ENCODE peak calls at places on chromosomes 16 and 17, in five cellular contexts. K is HCT116, C is PC-3, R is neural progenitor cell, M is GM23248. J is an unnamed sample.

GRCh38 chr17:47621293-47622178 is 28.2 kb upstream of the KPNB1 start:
- DNase-seq in K (peak), R (peak), C (peak), M (peak), J (peak)

GRCh38 chr16:75580-76501 is 2.2 kb upstream of the MPG start:
- DNase-seq in K (no peak), M (peak), C (no peak), R (peak), J (peak)

GRCh38 chr17:30405161-30405560 is 26.4 kb downstream of the CPD start:
- DNase-seq in C (no peak), M (peak), K (peak), R (no peak), J (no peak)

GRCh38 chr16:14627088-14627487 is 3.0 kb downstream of the PARN start:
- DNase-seq in C (no peak), R (no peak), M (no peak), K (no peak), J (no peak)

GRCh38 chr16:22670551-22670970 is 143.4 kb upstream of the HS3ST2 start:
- DNase-seq in R (peak), C (peak), K (peak), M (no peak), J (no peak)

GRCh38 chr16:88599825-88600538 is 29.8 kb downstream of the ZC3H18 start:
- DNase-seq in K (no peak), R (no peak), M (no peak), C (no peak), J (no peak)

GRCh38 chr16:56108724-56109123 is 82.6 kb upstream of the GNAO1 start:
- DNase-seq in R (no peak), C (no peak), K (no peak), M (no peak), J (no peak)

GRCh38 chr17:7380855-7381683 is at the start of gene TNK1:
- DNase-seq in C (peak), M (peak), K (no peak), R (peak), J (peak)

GRCh38 chr17:76561799-76562268 is 22.0 kb downstream of the PRCD start:
- DNase-seq in R (no peak), M (peak), C (peak), K (no peak), J (no peak)

GRCh38 chr17:65901394-65901793 is 290.5 kb downstream of the CEP112 start:
- DNase-seq in K (no peak), C (no peak), M (no peak), R (no peak), J (no peak)

GRCh38 chr16:528111-529011 is 849 bp downstream of the CAPN15 start:
- DNase-seq in C (peak), R (peak), K (no peak), M (peak), J (peak)

GRCh38 chr16:85994492-85995433 is 95.8 kb downstream of the IRF8 start:
- DNase-seq in C (no peak), M (no peak), K (no peak), R (peak), J (no peak)

GRCh38 chr16:68005786-68006286 is 6.6 kb upstream of the DPEP2 start:
- DNase-seq in R (no peak), M (no peak), C (no peak), K (no peak), J (no peak)

GRCh38 chr17:55285340-55286301 is 20.9 kb downstream of the HLF start:
- DNase-seq in K (no peak), C (no peak), M (peak), R (no peak), J (peak)

GRCh38 chr17:81436294-81436849 is 41.1 kb downstream of the BAHCC1 start:
- DNase-seq in C (no peak), R (peak), M (peak), K (no peak), J (peak)

GRCh38 chr17:2837147-2837561 is 40.9 kb downstream of the RAP1GAP2 start:
- DNase-seq in R (no peak), M (no peak), K (no peak), C (no peak), J (no peak)

GRCh38 chr17:72387487-72387886 is 266.7 kb downstream of the SOX9 start:
- DNase-seq in R (no peak), K (peak), C (peak), M (peak), J (peak)

GRCh38 chr17:81336930-81337325 is 41.8 kb upstream of the SLC38A10 start:
- DNase-seq in R (no peak), M (no peak), K (no peak), C (no peak), J (peak)

GRCh38 chr17:9470171-9470570 is 105.4 kb downstream of the STX8 start:
- DNase-seq in M (peak), R (no peak), C (no peak), K (no peak), J (no peak)

GRCh38 chr16:681746-682427 is 1.7 kb downstream of the STUB1 start:
- DNase-seq in R (no peak), M (no peak), C (peak), K (no peak), J (no peak)

GRCh38 chr16:27445502-27446175 is 43.7 kb downstream of the IL21R start:
- DNase-seq in R (no peak), K (no peak), C (no peak), M (no peak), J (no peak)

GRCh38 chr16:63652091-63652490 is 1469.8 kb downstream of the CDH11 start:
- DNase-seq in R (peak), C (no peak), M (no peak), K (no peak), J (no peak)

GRCh38 chr17:36942631-36943125 is 5.4 kb downstream of the LHX1 start:
- DNase-seq in C (no peak), R (peak), K (no peak), M (no peak), J (peak)

GRCh38 chr16:70476272-70477020 is 22.1 kb downstream of the FCSK start:
- DNase-seq in M (peak), K (peak), R (no peak), C (peak), J (no peak)

GRCh38 chr17:48439473-48439872 is 9.5 kb upstream of the SKAP1 start:
- DNase-seq in M (no peak), R (no peak), C (no peak), K (no peak), J (no peak)

GRCh38 chr17:40500709-40501108 is 714 bp downstream of the TNS4 start:
- DNase-seq in M (no peak), C (no peak), K (no peak), R (no peak), J (no peak)

GRCh38 chr16:66551362-66551761 is 1.0 kb upstream of the CKLF start:
- DNase-seq in C (peak), K (peak), R (peak), M (peak), J (peak)

GRCh38 chr17:7367918-7368596 is 12.8 kb upstream of the TNK1 start:
- DNase-seq in M (no peak), R (no peak), C (no peak), K (no peak), J (no peak)

GRCh38 chr16:75854117-75854516 is 127.8 kb upstream of the CPHXL start:
- DNase-seq in M (no peak), K (no peak), C (no peak), R (no peak), J (peak)

GRCh38 chr16:15726715-15727114 is 76.7 kb downstream of the NDE1 start:
- DNase-seq in K (no peak), M (no peak), C (no peak), R (no peak), J (peak)

DNA sequence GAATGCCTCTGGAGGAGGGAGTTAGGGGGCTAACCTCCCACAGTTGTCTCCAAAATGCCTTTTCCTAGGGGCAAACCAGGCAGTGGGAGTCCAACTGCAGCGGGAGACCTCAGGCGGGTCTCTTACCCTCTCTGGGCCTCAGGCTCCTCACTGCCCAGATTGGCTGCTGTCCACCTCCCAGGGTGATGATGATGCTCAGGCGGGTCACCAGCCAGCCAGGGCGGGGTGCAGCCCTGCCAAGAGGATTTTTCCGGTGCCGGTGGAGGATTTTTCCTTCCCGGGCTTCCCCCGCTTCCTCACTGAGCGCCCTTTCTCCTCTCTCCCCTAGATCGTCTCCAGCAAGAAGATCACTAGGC is 22.7 kb downstream of the CPNE2 start:
- DNase-seq in R (no peak), C (no peak), M (peak), K (no peak), J (no peak)
- TF ChIP-seq EZH2phosphoT487 in R (no peak), C (no peak), M (no peak), K (no peak), J (no peak)

DNA sequence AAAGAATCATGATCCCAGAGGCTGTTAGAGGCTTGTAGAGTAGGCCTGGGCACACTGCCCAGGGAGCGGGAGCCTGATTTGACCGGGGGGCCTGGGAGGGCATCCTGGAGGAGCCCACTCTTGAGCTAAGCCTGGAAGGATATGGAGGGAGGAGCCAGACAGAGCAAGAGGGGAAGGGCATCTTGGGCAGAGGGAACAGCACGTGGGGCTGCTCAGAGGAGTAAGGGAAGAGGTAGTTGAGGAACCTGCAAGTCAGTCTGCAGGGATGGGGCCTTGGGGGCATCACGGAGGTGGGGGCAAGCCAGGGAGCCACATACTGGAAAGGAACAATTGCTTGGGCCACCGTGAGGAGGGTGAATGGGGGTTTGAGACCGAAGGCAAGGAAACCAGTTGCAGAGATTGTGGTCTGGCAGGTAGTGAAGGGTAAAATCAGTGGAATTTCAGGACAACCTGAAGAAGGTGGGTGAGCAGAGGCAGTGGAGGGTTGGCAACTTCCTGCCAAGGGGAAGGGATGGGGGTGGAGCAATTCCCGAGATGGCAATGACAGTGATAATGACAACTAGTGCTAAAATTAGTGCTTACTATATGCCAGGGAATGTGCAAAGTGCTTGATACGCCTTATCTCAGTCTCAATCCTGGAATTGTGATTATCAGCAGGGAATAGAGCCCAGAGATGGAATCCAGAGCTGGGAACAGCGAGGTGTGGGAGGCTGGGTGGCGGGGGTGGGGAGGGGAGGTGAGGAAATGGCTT is 9.7 kb upstream of the RAI1 start:
- DNase-seq in M (no peak), C (no peak), R (no peak), K (no peak), J (no peak)
- TF ChIP-seq EZH2phosphoT487 in M (no peak), C (no peak), R (no peak), K (no peak), J (no peak)

DNA sequence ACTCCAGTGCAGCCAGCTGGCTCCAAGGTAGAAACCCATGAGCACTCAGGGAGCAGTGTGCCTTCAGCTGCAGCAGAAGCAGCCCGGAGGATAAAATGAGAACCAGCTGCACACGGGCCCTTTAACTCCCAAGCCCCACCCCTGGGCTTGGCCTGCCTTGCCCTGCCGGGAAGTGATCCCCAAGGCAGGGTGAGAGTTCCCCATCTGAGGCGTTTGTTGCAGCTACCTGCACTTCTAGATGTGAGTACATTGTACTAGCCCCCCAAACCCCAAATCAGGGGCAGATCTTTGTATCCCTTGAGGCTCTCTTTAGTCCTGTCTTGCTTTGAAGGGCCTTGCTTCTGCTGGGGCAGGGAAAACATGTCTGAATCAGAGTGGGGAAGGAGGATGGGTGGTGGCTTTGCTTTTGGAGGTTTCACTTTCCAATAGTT is at the start of gene MVP:
- DNase-seq in R (no peak), K (no peak), C (peak), M (peak), J (peak)
- TF ChIP-seq EZH2phosphoT487 in R (no peak), K (no peak), C (no peak), M (no peak), J (no peak)

GRCh38 chr17:51325471-51325870 is 65.1 kb downstream of the UTP18 start:
- DNase-seq in C (no peak), R (no peak), M (no peak), K (no peak), J (no peak)

GRCh38 chr17:51319186-51319585 is 58.8 kb downstream of the UTP18 start:
- DNase-seq in K (no peak), C (no peak), R (no peak), M (no peak), J (no peak)

GRCh38 chr17:51322390-51323029 is 62.2 kb downstream of the UTP18 start:
- DNase-seq in M (peak), C (peak), R (peak), K (peak), J (peak)
- TF ChIP-seq EZH2phosphoT487 in M (no peak), C (no peak), R (no peak), K (no peak), J (no peak)

GRCh38 chr17:13601776-13602551 is at the start of gene HS3ST3A1:
- DNase-seq in C (peak), K (no peak), R (peak), M (peak), J (peak)
- TF ChIP-seq EZH2phosphoT487 in C (no peak), K (no peak), R (no peak), M (no peak), J (no peak)

GRCh38 chr17:1505586-1505985 is 10.8 kb downstream of the INPP5K start:
- DNase-seq in K (no peak), C (no peak), R (peak), M (no peak), J (no peak)
- TF ChIP-seq EZH2phosphoT487 in K (no peak), C (no peak), R (no peak), M (no peak), J (no peak)